ENCODE peak calls at places on chromosome 1, in four cellular contexts. C is smooth muscle cell of the brain vasculature, P is AG20443, K is glutamatergic neuron. D is an unnamed sample.

GRCh38 chr1:154736840-154737239 is 128.9 kb upstream of the ADAR start:
- DNase-seq in C (no peak), K (no peak), P (peak), D (peak)

GRCh38 chr1:54287176-54287650 is 87.2 kb downstream of the MRPL37 start:
- DNase-seq in K (no peak), P (peak), C (peak), D (peak)

GRCh38 chr1:174800221-174800791 is 199.4 kb upstream of the CACYBP start:
- DNase-seq in C (no peak), K (peak), P (peak), D (no peak)

GRCh38 chr1:235302143-235302542 is 25.8 kb downstream of the ARID4B start:
- DNase-seq in K (no peak), C (no peak), P (no peak), D (no peak)

GRCh38 chr1:64598100-64598571 is 128.2 kb downstream of the CACHD1 start:
- DNase-seq in K (no peak), C (no peak), P (peak), D (peak)

GRCh38 chr1:58585591-58586151 is 8.6 kb upstream of the TACSTD2 start:
- DNase-seq in K (no peak), P (no peak), C (no peak), D (peak)

GRCh38 chr1:204286841-204287387 is 72.8 kb downstream of the PLEKHA6 start:
- DNase-seq in P (no peak), C (no peak), K (no peak), D (no peak)

GRCh38 chr1:33712176-33712575 is 151.7 kb upstream of the HMGB4 start:
- DNase-seq in C (no peak), P (peak), K (no peak), D (no peak)

GRCh38 chr1:219928791-219929118 is 398 bp upstream of the SLC30A10 start:
- DNase-seq in K (no peak), P (no peak), C (no peak), D (no peak)